ENCODE peak calls at places on chromosomes 16 and 17, in ten cellular contexts. H is HEK293T; S is RCC 7860; R is PC-3; L is fibroblast of the aortic adventitia; F is EL; W is stimulated activated naive CD8-positive, alpha-beta T cell treated with anti-CD3 and anti-CD28 coated beads, Interleukin-15, amount 100 ng/mL, for 72 hours; J is neural crest cell; Y is adipocyte; Q is MCF 10A. P is an unnamed sample.

GRCh38 chr17:49548506-49549310 is 27.0 kb upstream of the NXPH3 start:
- DNase-seq in F (peak), R (peak), H (peak), Q (peak), L (peak), W (no peak), J (no peak), Y (peak), S (no peak), P (peak)

GRCh38 chr17:28725660-28726395 is at the start of gene TLCD1:
- DNase-seq in S (peak), F (peak), L (peak), Q (peak), J (peak), R (peak), Y (peak), W (no peak), H (peak), P (peak)

GRCh38 chr16:72001180-72001890 is 1.1 kb upstream of the PKD1L3 start:
- DNase-seq in S (no peak), L (no peak), W (no peak), J (no peak), R (no peak), Y (no peak), H (no peak), Q (no peak), F (no peak), P (no peak)

GRCh38 chr16:56742030-56742984 is 12.4 kb downstream of the NUP93 start:
- DNase-seq in F (peak), R (peak), Y (peak), J (no peak), Q (peak), L (peak), S (peak), W (no peak), H (no peak), P (no peak)

GRCh38 chr17:78674156-78674555 is 97.0 kb upstream of the DNAH17 start:
- DNase-seq in L (no peak), Q (no peak), F (no peak), J (no peak), Y (no peak), H (no peak), R (no peak), W (no peak), S (no peak), P (no peak)

GRCh38 chr16:85395913-85396878 is 216.9 kb upstream of the GSE1 start:
- DNase-seq in Q (peak), Y (peak), F (peak), L (no peak), J (no peak), S (no peak), R (no peak), W (no peak), H (no peak), P (no peak)

GRCh38 chr17:49216482-49216881 is 6.0 kb downstream of the ABI3 start:
- DNase-seq in L (no peak), Q (no peak), H (no peak), W (no peak), R (no peak), S (no peak), J (no peak), Y (no peak), F (no peak), P (no peak)

GRCh38 chr17:34989473-34989872 is 9.2 kb downstream of the LIG3 start:
- DNase-seq in J (no peak), Y (no peak), F (no peak), S (no peak), W (no peak), R (no peak), L (no peak), Q (no peak), H (no peak), P (no peak)

GRCh38 chr17:67253379-67253778 is 8.4 kb upstream of the HELZ start:
- DNase-seq in L (peak), Y (peak), Q (peak), F (peak), S (no peak), J (no peak), H (no peak), R (no peak), W (no peak), P (no peak)

GRCh38 chr17:8001976-8002645 is at the start of gene GUCY2D:
- DNase-seq in L (no peak), H (no peak), F (no peak), W (no peak), Y (no peak), Q (no peak), J (no peak), R (no peak), S (no peak), P (no peak)

GRCh38 chr17:17758443-17758842 is 77.2 kb downstream of the RAI1 start:
- DNase-seq in Q (no peak), L (no peak), H (no peak), F (no peak), J (no peak), R (no peak), Y (no peak), W (no peak), S (no peak), P (no peak)

GRCh38 chr17:81967533-81968395 is 6.8 kb upstream of the NOTUM start:
- DNase-seq in S (no peak), L (peak), R (peak), Q (peak), J (peak), F (peak), Y (peak), H (no peak), W (peak), P (peak)

GRCh38 chr17:78879679-78880186 is 23.3 kb downstream of the CEP295NL start:
- DNase-seq in S (no peak), J (no peak), F (peak), Q (no peak), H (no peak), W (peak), R (no peak), L (peak), Y (peak), P (no peak)

P was measured in ecto neural progenitor cell.